ENCODE peak calls at places on chromosomes 7 and 10, in nine cellular contexts. D is natural killer cell; G is HepG2; Y is right lobe of liver; C is stimulated activated naive CD8-positive, alpha-beta T cell treated with anti-CD3 and anti-CD28 coated beads, Interleukin-15, Interleukin-2, amounts not matched to agents 100 U/mL and 50 U/mL, for 24 hours; B is Right ventricle myocardium superior; U is activated CD4-positive, CD25-positive, alpha-beta regulatory T cell treated with anti-CD3 and anti-CD28 coated beads, Interleukin-2, amount 50 U/mL, for 24 hours; V is stimulated activated effector memory CD8-positive, alpha-beta T cell treated with anti-CD3 and anti-CD28 coated beads, Interleukin-12 subunit alpha, Interleukin-12 subunit beta, amount 100 ng/mL, for 72 hours; P is activated CD4-positive, alpha-beta T cell treated with anti-CD3 and anti-CD28 coated beads for 36 hours. X is an unnamed sample.

GRCh38 chr7:33357846-33358245 is 228.5 kb downstream of the BBS9 start:
- ATAC-seq in G (no peak), B (no peak), V (no peak), C (no peak), D (no peak), Y (no peak), P (no peak), U (no peak), X (no peak)

GRCh38 chr10:133245439-133246235 is 8.0 kb downstream of the VENTX start:
- ATAC-seq in D (no peak), V (no peak), U (no peak), P (no peak), G (no peak), C (no peak), B (peak; percentile 10), Y (no peak), X (no peak)

GRCh38 chr7:16345979-16346958 is 75.1 kb downstream of the CRPPA start:
- ATAC-seq in G (no peak), C (no peak), P (no peak), V (peak; percentile 52), U (no peak), D (peak; percentile 78), Y (no peak), B (peak; percentile 64), X (no peak)

GRCh38 chr10:23432639-23433038 is 6.2 kb upstream of the OTUD1 start:
- ATAC-seq in P (no peak), C (no peak), U (no peak), D (no peak), B (no peak), Y (no peak), V (peak; percentile 64), G (no peak), X (no peak)

GRCh38 chr10:111117528-111118277 is 40.9 kb downstream of the ADRA2A start:
- ATAC-seq in G (no peak), D (no peak), C (no peak), V (no peak), P (no peak), U (no peak), B (no peak), Y (no peak), X (no peak)

GRCh38 chr7:155193716-155194115 is 104.0 kb upstream of the INSIG1 start:
- ATAC-seq in P (no peak), C (no peak), B (no peak), U (no peak), D (no peak), G (no peak), Y (no peak), V (peak; percentile 42), X (no peak)

GRCh38 chr10:130453721-130454542 is 317.7 kb downstream of the GLRX3 start:
- ATAC-seq in B (no peak), D (no peak), U (no peak), G (no peak), V (no peak), P (no peak), C (no peak), Y (no peak), X (no peak)

GRCh38 chr7:46281071-46281470 is 360.0 kb upstream of the IGFBP3 start:
- ATAC-seq in U (no peak), V (no peak), B (no peak), D (no peak), G (no peak), C (no peak), Y (peak; percentile 95), P (no peak), X (no peak)

GRCh38 chr10:5545426-5545777 is 20.6 kb downstream of the CALML3 start:
- ATAC-seq in G (no peak), U (no peak), B (no peak), D (no peak), P (no peak), Y (no peak), C (no peak), V (no peak), X (no peak)

GRCh38 chr10:79025113-79025832 is 43.5 kb upstream of the ZMIZ1 start:
- ATAC-seq in Y (peak; percentile 4), U (no peak), C (peak; percentile 50), D (peak; percentile 57), B (peak; percentile 3), G (peak; percentile 26), V (peak; percentile 67), P (peak; percentile 70), X (no peak)

GRCh38 chr7:95046494-95047240 is 139.3 kb downstream of the PPP1R9A start:
- ATAC-seq in Y (no peak), U (no peak), C (no peak), D (no peak), G (no peak), V (no peak), P (no peak), B (peak; percentile 73), X (no peak)

GRCh38 chr10:57919864-57920263 is 347.8 kb downstream of the IPMK start:
- ATAC-seq in D (no peak), C (no peak), G (no peak), V (no peak), P (no peak), U (no peak), Y (no peak), B (no peak), X (no peak)

GRCh38 chr7:54811925-54812264 is 52.9 kb upstream of the SEC61G start:
- ATAC-seq in G (peak; percentile 35), Y (no peak), P (no peak), B (peak; percentile 56), U (no peak), D (no peak), C (no peak), V (no peak), X (no peak)

GRCh38 chr10:105023223-105023622 is 382.1 kb downstream of the SORCS3 start:
- ATAC-seq in B (no peak), V (no peak), D (no peak), Y (no peak), C (no peak), G (no peak), U (no peak), P (no peak), X (no peak)

GRCh38 chr10:100359030-100359432 is 12.0 kb downstream of the SCD start:
- ATAC-seq in C (no peak), G (peak; percentile 23), V (no peak), Y (peak; percentile 32), D (no peak), B (no peak), U (no peak), P (no peak), X (no peak)

GRCh38 chr10:50231515-50232260 is 19.6 kb downstream of the ASAH2 start:
- ATAC-seq in V (no peak), D (no peak), G (no peak), Y (no peak), C (no peak), P (no peak), B (no peak), U (no peak), X (peak; percentile 85)

X was measured in stimulated activated memory B cell treated with anti-CD40 and anti-IgM and Interleukin-4, amounts not matched to agents 10 μg/mL and 1 μg/mL and 100 μg/mL, for 72 hours.